ENCODE peak calls at places on chromosome 6, in four cellular contexts. I, W, N and M are unnamed samples.

GRCh38 chr6:37680668-37681067 is 17.0 kb downstream of the MDGA1 start:
- DNase-seq in N (no peak), W (no peak), I (no peak), M (no peak)

GRCh38 chr6:130969807-130970491 is 93.1 kb downstream of the EPB41L2 start:
- DNase-seq in I (no peak), W (peak; percentile 80), N (no peak), M (no peak)

GRCh38 chr6:78749326-78749725 is 118.0 kb upstream of the IRAK1BP1 start:
- DNase-seq in I (no peak), W (no peak), N (no peak), M (no peak)

GRCh38 chr6:33633462-33634158 is 12.5 kb downstream of the ITPR3 start:
- DNase-seq in N (no peak), W (no peak), I (peak; percentile 35), M (peak; percentile 90)

GRCh38 chr6:28443112-28443773 is at the start of gene ZSCAN23:
- DNase-seq in I (no peak), N (peak; percentile 34), W (peak; percentile 58), M (peak; percentile 83)

GRCh38 chr6:163254341-163254835 is 160.1 kb upstream of the QKI start:
- DNase-seq in I (no peak), N (no peak), W (no peak), M (peak; percentile 53)

GRCh38 chr6:139647001-139647400 is 272.6 kb upstream of the CITED2 start:
- DNase-seq in N (no peak), W (no peak), I (no peak), M (no peak)

GRCh38 chr6:83597511-83597910 is 85.2 kb downstream of the PRSS35 start:
- DNase-seq in I (no peak), N (no peak), W (no peak), M (no peak)

GRCh38 chr6:166156942-166157341 is 10.7 kb downstream of the TBXT start:
- DNase-seq in N (no peak), W (peak; percentile 6), I (peak; percentile 23), M (no peak)

GRCh38 chr6:152993431-152993830 is 9.1 kb downstream of the MTRF1L start:
- DNase-seq in W (peak; percentile 30), N (no peak), I (peak; percentile 19), M (peak; percentile 28)

GRCh38 chr6:166029506-166029905 is 138.1 kb downstream of the TBXT start:
- DNase-seq in I (no peak), N (peak; percentile 8), W (no peak), M (no peak)

DNA sequence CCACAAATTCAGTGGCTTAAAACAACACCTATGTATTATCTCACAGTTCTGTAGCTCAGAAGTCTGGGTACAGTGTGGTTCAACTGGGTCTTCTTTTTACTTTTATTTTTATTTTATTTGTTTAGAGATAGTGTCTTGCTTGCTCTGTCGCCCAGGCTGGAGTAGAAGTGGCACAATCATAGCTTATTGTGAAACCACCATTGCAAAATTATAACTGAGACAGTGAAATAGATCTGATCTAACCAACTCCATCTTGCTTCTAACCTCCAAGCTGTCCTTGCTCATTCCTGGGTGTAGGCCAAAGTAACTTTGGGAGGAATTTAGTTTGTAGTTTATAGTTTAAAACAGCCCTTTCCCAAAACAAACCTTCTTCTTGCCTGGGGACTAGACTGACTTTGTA is 193.7 kb upstream of the CDYL start:
- DNase-seq in I (no peak), N (no peak), W (no peak), M (no peak)
- TF ChIP-seq PBX3 in I (no peak), N (no peak), W (no peak), M (no peak)

GRCh38 chr6:43705996-43706395 is 18.4 kb upstream of the MRPS18A start:
- DNase-seq in N (no peak), W (no peak), I (no peak), M (no peak)
- TF ChIP-seq PBX3 in N (no peak), W (no peak), I (no peak), M (no peak)

DNA sequence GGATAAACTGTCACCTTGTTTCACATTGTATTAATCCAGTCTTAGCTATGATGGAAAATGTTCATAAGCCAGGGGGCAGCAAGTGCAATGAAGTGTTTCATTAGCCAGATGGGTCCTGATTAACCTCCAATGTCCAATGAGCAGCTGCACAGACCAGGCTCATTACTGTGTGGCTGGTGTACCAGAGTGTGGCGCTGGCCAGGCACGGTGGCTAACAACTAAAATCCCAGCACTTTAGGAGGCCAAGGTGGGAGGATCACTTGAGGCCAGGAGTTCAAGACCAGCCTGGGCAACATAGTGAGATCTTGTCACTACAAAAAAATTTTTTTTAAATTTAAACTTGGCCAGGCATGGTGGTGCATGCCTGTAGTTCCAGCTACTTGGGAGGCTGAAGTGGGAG is 201.7 kb upstream of the FOXQ1 start:
- DNase-seq in N (no peak), I (no peak), W (peak; percentile 49), M (no peak)
- TF ChIP-seq PBX3 in N (no peak), I (no peak), W (no peak), M (no peak)

DNA sequence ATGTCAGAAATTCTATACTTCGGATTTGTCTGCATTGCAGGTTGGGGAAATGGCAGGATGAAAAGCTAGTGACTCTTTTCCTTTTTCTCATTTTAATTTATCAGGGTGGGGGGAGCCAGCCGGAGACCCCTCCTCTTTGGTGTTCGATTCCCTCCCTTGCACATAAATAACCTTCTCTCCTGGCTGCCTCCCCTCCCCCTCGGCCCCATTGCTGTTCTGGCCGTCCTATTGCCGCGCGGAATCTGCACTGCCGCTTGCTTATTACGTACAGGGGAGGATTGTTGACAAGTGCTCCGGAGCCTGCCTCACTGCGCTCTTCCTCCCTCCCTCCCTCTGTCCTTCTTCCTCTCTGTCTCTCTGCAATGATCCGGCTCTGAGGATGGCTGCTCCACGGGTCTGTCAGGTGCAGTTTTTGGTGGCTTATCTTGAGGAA is 154.7 kb downstream of the JARID2 start:
- DNase-seq in W (no peak), I (peak; percentile 15), N (no peak), M (peak; percentile 61)
- TF ChIP-seq PBX3 in W (no peak), I (no peak), N (no peak), M (no peak)

GRCh38 chr6:110567957-110568696 is 91.7 kb upstream of the SLC22A16 start:
- DNase-seq in I (no peak), N (no peak), W (no peak), M (no peak)
- TF ChIP-seq PBX3 in I (no peak), N (no peak), W (no peak), M (no peak)